ENCODE peak calls at places on chromosomes 3 and 15, in six cellular contexts. I is AG10803, C is PC-3, O is pancreas, J is adrenal gland, M is CD14-positive monocyte. T is an unnamed sample.

GRCh38 chr3:177770821-177771220 is 573.5 kb upstream of the TBL1XR1 start:
- DNase-seq in J (no peak), M (no peak), I (peak), C (peak), O (no peak), T (no peak)

GRCh38 chr3:193869221-193870201 is 266.4 kb upstream of the HES1 start:
- DNase-seq in J (no peak), O (peak), C (peak), I (peak), M (peak), T (peak)

GRCh38 chr3:15387171-15387581 is 40.2 kb downstream of the METTL6 start:
- DNase-seq in J (peak), O (no peak), M (no peak), I (peak), C (peak), T (no peak)

GRCh38 chr3:124144035-124144814 is 152.3 kb upstream of the ROPN1 start:
- DNase-seq in M (no peak), O (no peak), C (no peak), J (no peak), I (no peak), T (no peak)

GRCh38 chr15:100729461-100729860 is 127.1 kb downstream of the ASB7 start:
- DNase-seq in M (no peak), O (no peak), C (no peak), I (no peak), J (no peak), T (no peak)

GRCh38 chr3:52787246-52787645 is 7.3 kb upstream of the ITIH3 start:
- DNase-seq in M (no peak), I (no peak), O (peak), J (no peak), C (no peak), T (no peak)

GRCh38 chr15:78365931-78366330 is 25.8 kb downstream of the CRABP1 start:
- DNase-seq in J (no peak), C (peak), I (peak), M (no peak), O (no peak), T (no peak)

GRCh38 chr15:39455502-39455991 is 125.3 kb upstream of the THBS1 start:
- DNase-seq in M (no peak), J (no peak), C (peak), O (no peak), I (peak), T (no peak)

GRCh38 chr3:123296836-123297626 is 95.3 kb downstream of the SEC22A start:
- DNase-seq in O (peak), J (no peak), M (peak), I (no peak), C (no peak), T (no peak)

GRCh38 chr15:81480645-81481053 is 106.6 kb upstream of the TMC3 start:
- DNase-seq in I (peak), J (no peak), M (no peak), C (peak), O (no peak), T (no peak)

GRCh38 chr3:56154297-56154696 is 314.0 kb downstream of the ERC2 start:
- DNase-seq in O (no peak), I (peak), C (peak), J (peak), M (no peak), T (no peak)

GRCh38 chr15:95715116-95715888 is 615.2 kb upstream of the NR2F2 start:
- DNase-seq in C (no peak), J (no peak), I (no peak), O (no peak), M (no peak), T (no peak)

DNA sequence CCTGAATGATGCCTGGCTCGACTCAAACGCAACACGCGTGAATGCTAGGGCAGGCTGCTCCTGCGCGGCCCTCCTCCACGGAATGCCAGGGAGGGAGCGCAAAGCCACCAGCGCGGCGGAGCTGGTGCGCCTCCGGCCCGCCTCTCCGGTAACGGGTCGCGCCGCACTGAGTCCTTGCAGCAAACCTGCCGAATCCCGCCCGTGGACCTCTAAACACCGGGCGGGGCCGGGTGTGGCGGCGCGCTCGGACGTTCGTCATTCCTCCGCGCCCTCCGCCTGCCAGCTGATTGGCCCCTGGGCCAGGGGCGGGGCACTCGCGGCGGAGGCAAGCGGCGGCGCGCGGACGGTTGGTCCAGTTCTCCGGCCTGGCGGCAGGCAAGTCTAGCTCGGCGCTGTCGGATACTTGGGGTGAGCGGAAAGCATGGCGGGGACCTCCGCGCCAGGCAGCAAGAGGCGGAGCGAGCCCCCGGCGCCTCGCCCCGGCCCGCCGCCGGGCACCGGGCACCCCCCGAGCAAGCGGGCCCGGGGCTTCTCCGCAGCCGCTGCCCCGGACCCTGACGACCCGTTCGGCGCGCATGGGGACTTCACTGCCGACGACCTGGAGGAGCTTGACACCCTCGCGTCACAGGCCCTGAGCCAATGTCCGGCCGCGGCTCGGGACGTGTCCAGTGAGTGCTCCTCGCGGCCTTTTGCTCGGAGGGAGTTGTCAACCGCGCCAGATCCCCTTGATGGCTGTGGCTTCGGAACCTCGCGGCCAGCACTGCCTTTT is at the start of gene ATRIP:
- DNase-seq in O (peak), C (peak), J (peak), M (peak), I (peak), T (peak)
- TF ChIP-seq CTCF in O (no peak), C (no peak), J (no peak), M (no peak), I (no peak), T (no peak)

GRCh38 chr3:18862077-18862476 is 286.2 kb upstream of the KCNH8 start:
- DNase-seq in O (no peak), J (no peak), I (no peak), M (no peak), C (no peak), T (no peak)
- TF ChIP-seq CTCF in O (no peak), J (no peak), I (no peak), M (no peak), C (no peak), T (no peak)

GRCh38 chr15:87716422-87716821 is 540.1 kb downstream of the NTRK3 start:
- DNase-seq in J (no peak), I (no peak), O (no peak), M (no peak), C (no peak), T (no peak)
- TF ChIP-seq CTCF in J (no peak), I (no peak), O (no peak), M (no peak), C (no peak), T (no peak)

GRCh38 chr3:23019596-23020300 is 183.4 kb upstream of the UBE2E2 start:
- DNase-seq in J (no peak), O (no peak), M (no peak), C (peak), I (peak), T (no peak)
- TF ChIP-seq CTCF in J (no peak), O (no peak), M (no peak), C (no peak), I (no peak), T (no peak)

GRCh38 chr3:159763466-159764210 is 225.0 kb upstream of the IL12A start:
- DNase-seq in J (peak), O (peak), M (no peak), I (peak), C (peak), T (peak)
- TF ChIP-seq CTCF in J (no peak), O (no peak), M (no peak), I (peak), C (no peak), T (peak)

GRCh38 chr3:13420051-13420816 is at the start of gene NUP210:
- DNase-seq in O (peak), M (no peak), I (no peak), C (peak), J (no peak), T (no peak)
- TF ChIP-seq CTCF in O (no peak), M (no peak), I (no peak), C (no peak), J (no peak), T (no peak)

GRCh38 chr15:27499191-27499590 is 528.2 kb downstream of the GABRG3 start:
- DNase-seq in I (no peak), J (no peak), M (no peak), C (no peak), O (no peak), T (no peak)

GRCh38 chr15:27495963-27496459 is 525.0 kb downstream of the GABRG3 start:
- DNase-seq in I (no peak), M (no peak), J (no peak), O (no peak), C (no peak), T (no peak)

GRCh38 chr15:27500206-27500605 is 529.2 kb downstream of the GABRG3 start:
- DNase-seq in M (no peak), O (no peak), J (no peak), C (no peak), I (no peak), T (no peak)

GRCh38 chr15:27498700-27499099 is 527.7 kb downstream of the GABRG3 start:
- DNase-seq in I (no peak), M (no peak), C (no peak), O (no peak), J (no peak), T (no peak)

DNA sequence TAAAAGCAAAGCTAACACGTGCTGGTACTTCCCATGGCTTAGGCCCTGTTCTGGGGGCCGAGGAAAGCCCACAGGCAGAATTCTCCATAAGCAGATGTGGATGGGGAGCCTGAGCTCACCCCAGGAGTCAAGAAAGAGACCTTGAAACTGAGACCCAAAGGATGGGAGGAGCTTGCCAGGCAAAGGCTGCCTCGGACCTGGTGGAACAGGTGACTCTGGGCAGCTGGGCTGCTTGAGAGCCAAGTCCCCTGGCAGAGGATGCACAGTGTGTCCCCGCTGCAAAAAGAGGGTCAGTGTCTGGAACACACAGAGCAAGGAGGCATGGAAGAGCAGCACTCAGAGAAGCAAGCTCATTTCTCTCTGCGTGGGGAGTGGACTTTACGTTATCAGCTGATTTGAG is 528.7 kb downstream of the GABRG3 start:
- DNase-seq in J (no peak), O (no peak), C (no peak), I (no peak), M (no peak), T (no peak)
- TF ChIP-seq CTCF in J (no peak), O (no peak), C (no peak), I (no peak), M (no peak), T (no peak)

DNA sequence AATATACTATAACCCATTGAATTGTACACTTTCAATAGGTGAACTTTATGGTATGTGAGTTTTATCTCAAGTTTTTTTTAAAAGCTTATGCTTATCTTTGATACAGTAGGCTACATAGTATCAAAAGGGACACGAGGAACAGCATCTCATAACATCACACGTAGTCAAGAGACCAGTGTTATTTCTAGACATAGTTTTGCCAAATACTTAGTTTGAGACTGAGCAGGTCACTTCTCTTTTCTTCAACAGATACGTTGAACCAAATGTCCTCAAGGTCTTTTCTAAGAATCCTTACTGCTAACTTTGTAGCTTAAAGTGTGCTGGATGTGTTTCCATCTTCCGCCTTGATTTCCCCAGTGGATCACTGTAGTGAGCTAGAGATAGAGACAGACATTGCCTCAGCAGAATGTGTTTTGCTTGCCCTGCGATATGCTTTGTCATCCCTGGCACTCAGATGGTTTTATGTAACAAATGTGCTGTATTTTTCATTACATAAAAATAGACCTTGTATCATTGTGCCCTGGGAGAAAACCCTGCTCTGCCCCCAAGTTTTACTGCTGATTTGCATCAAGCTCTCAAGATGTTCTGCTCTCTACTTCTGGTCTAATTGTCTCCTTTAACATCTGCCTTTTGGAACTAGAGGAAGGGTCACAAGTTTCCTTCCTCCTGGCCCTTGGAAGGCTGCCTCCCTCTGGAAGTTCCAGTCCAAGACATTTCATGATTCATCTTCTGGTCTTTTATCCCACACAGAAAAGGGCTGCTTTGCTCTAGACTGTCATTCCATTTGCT is 426.4 kb upstream of the RGMA start:
- DNase-seq in C (no peak), O (no peak), M (no peak), J (no peak), I (no peak), T (no peak)
- TF ChIP-seq CTCF in C (no peak), O (no peak), M (no peak), J (no peak), I (no peak), T (no peak)

T was measured in osteocyte.